ENCODE peak calls at places on chromosomes 6 and 20, in five cellular contexts. Y, G, A, J and X are unnamed samples.

GRCh38 chr20:301886-302848 is 4.8 kb downstream of the ZCCHC3 start:
- DNase-seq in Y (no peak), G (no peak), A (no peak), J (no peak), X (no peak)

GRCh38 chr6:39153766-39154397 is 38.9 kb upstream of the SAYSD1 start:
- DNase-seq in Y (no peak), G (no peak), A (no peak), J (no peak), X (no peak)

GRCh38 chr20:35773154-35773751 is 1.4 kb downstream of the PHF20 start:
- DNase-seq in Y (peak), G (no peak), A (peak), J (no peak), X (no peak)

GRCh38 chr6:15994814-15995459 is 133.9 kb upstream of the MYLIP start:
- DNase-seq in Y (peak), G (no peak), A (no peak), J (no peak), X (no peak)

GRCh38 chr6:108737594-108738546 is 110.4 kb upstream of the ARMC2 start:
- DNase-seq in Y (peak), G (peak), A (no peak), J (no peak), X (no peak)

GRCh38 chr20:16378122-16378521 is 195.1 kb downstream of the KIF16B start:
- DNase-seq in Y (no peak), G (no peak), A (no peak), J (no peak), X (no peak)

GRCh38 chr6:43669922-43670622 is 17.5 kb downstream of the MRPS18A start:
- DNase-seq in Y (peak), G (no peak), A (no peak), J (no peak), X (no peak)

GRCh38 chr6:108408453-108408852 is 113.6 kb downstream of the AFG1L start:
- DNase-seq in Y (no peak), G (no peak), A (no peak), J (no peak), X (no peak)

GRCh38 chr6:11265932-11266331 is 33.5 kb upstream of the NEDD9 start:
- DNase-seq in Y (no peak), G (no peak), A (no peak), J (no peak), X (no peak)

GRCh38 chr6:11263185-11263817 is 30.8 kb upstream of the NEDD9 start:
- DNase-seq in Y (no peak), G (no peak), A (no peak), J (no peak), X (peak)

GRCh38 chr6:11260249-11261038 is 28.0 kb upstream of the NEDD9 start:
- DNase-seq in Y (no peak), G (no peak), A (no peak), J (no peak), X (no peak)

GRCh38 chr6:11262231-11262630 is 29.8 kb upstream of the NEDD9 start:
- DNase-seq in Y (no peak), G (no peak), A (no peak), J (no peak), X (no peak)

DNA sequence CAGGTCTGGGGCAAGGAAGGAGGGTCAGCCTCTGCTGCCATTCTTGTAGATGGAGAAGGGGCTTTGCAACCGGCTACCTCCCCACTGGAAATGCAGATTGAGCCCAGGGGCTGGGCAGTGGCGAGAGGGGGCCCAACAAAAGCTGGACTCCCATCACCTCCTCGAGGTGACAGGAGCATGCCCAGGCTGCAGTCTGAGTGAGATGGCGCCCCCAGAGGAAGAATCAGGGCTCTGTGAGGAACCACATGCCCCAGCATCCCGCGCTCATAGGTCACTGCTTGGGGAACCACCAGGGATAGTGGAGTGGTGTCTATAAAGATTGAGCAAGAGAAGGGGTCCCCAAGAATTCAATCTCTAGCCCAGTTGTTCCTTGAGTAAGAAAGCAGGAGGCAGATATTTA is 31.6 kb upstream of the NEDD9 start:
- DNase-seq in Y (peak), G (no peak), A (no peak), J (no peak), X (no peak)
- TF ChIP-seq JUND in Y (no peak), G (no peak), A (no peak), J (no peak), X (no peak)

GRCh38 chr6:89079611-89080213 is 839 bp upstream of the PNRC1 start:
- DNase-seq in Y (no peak), G (no peak), A (no peak), J (peak), X (peak)
- TF ChIP-seq JUND in Y (no peak), G (no peak), A (no peak), J (no peak), X (no peak)

GRCh38 chr6:25111782-25112181 is 167.4 kb upstream of the CARMIL1 start:
- DNase-seq in Y (no peak), G (no peak), A (no peak), J (no peak), X (no peak)

GRCh38 chr6:25103603-25104002 is 167.8 kb upstream of the RIPOR2 start:
- DNase-seq in Y (no peak), G (no peak), A (no peak), J (no peak), X (no peak)

GRCh38 chr6:25105070-25105925 is 169.5 kb upstream of the RIPOR2 start:
- DNase-seq in Y (no peak), G (no peak), A (no peak), J (no peak), X (no peak)

GRCh38 chr6:25112207-25112874 is 166.8 kb upstream of the CARMIL1 start:
- DNase-seq in Y (no peak), G (no peak), A (no peak), J (no peak), X (no peak)

GRCh38 chr6:25107218-25107617 is 171.5 kb upstream of the RIPOR2 start:
- DNase-seq in Y (no peak), G (no peak), A (no peak), J (no peak), X (no peak)
- TF ChIP-seq JUND in Y (no peak), G (no peak), A (no peak), J (no peak), X (no peak)

DNA sequence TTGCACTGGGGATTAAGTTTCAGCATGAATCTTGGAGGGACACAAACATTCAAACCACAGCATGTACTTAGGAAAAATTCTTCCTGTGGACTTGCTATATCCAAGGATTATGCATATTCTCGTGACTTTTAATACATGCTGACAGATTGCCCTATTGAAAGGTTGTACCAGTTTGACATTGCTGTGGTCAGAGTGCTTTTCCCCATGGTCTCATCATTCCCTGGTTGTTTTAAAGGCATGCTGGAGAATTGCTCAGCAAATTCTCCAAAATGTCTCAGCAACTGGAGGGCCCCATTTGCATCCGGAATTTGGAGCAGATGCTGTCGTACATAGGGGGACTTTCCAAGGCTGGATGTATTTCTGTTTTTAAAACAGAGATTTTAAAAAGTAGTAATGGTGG is 7.4 kb downstream of the HECA start:
- DNase-seq in Y (no peak), G (no peak), A (no peak), J (no peak), X (no peak)
- TF ChIP-seq JUND in Y (no peak), G (no peak), A (no peak), J (no peak), X (no peak)

GRCh38 chr20:3732327-3733118 is at the start of gene HSPA12B:
- DNase-seq in Y (peak), G (no peak), A (no peak), J (peak), X (no peak)
- TF ChIP-seq JUND in Y (no peak), G (no peak), A (no peak), J (no peak), X (no peak)